ENCODE peak calls at places on chromosomes 1 and 21, in four cellular contexts. W is Panc1, J is astrocyte, Y is H9. P is an unnamed sample.

GRCh38 chr1:212221801-212222200 is 63.4 kb upstream of the PPP2R5A start:
- DNase-seq in W (no peak), Y (no peak), J (peak; percentile 20), P (no peak)

GRCh38 chr1:36523850-36524249 is 41.1 kb upstream of the CSF3R start:
- DNase-seq in Y (no peak), W (no peak), J (no peak), P (no peak)

GRCh38 chr1:156077430-156077760 is 4.9 kb downstream of the MEX3A start:
- DNase-seq in Y (peak; percentile 57), W (no peak), J (no peak), P (no peak)

GRCh38 chr1:90820727-90821126 is 103.6 kb upstream of the BARHL2 start:
- DNase-seq in J (no peak), W (no peak), Y (no peak), P (no peak)

GRCh38 chr1:18962121-18962721 is 5.7 kb upstream of the IFFO2 start:
- DNase-seq in Y (no peak), W (no peak), J (no peak), P (no peak)

GRCh38 chr1:185062710-185063370 is 17.5 kb downstream of the RNF2 start:
- DNase-seq in Y (no peak), J (peak; percentile 32), W (no peak), P (no peak)

GRCh38 chr21:45431781-45432572 is 27.0 kb downstream of the COL18A1 start:
- DNase-seq in Y (no peak), J (peak; percentile 64), W (no peak), P (no peak)

GRCh38 chr21:43760391-43760958 is 15.6 kb downstream of the CSTB start:
- DNase-seq in Y (no peak), W (no peak), J (no peak), P (no peak)

GRCh38 chr1:34771573-34771972 is 9.4 kb upstream of the GJB3 start:
- DNase-seq in W (no peak), Y (no peak), J (no peak), P (no peak)

GRCh38 chr1:204307334-204307883 is 52.3 kb downstream of the PLEKHA6 start:
- DNase-seq in J (no peak), Y (peak; percentile 77), W (no peak), P (no peak)

GRCh38 chr1:166796620-166797236 is 42.5 kb upstream of the POGK start:
- DNase-seq in W (no peak), Y (no peak), J (no peak), P (no peak)

GRCh38 chr1:67713071-67713806 is 28.2 kb downstream of the GADD45A start:
- DNase-seq in W (no peak), J (peak; percentile 84), Y (no peak), P (peak; percentile 81)

GRCh38 chr1:84390231-84390630 is 8.1 kb upstream of the DNASE2B start:
- DNase-seq in W (no peak), J (no peak), Y (no peak), P (no peak)

GRCh38 chr1:244056602-244057001 is 5.5 kb downstream of the ZBTB18 start:
- DNase-seq in Y (no peak), W (no peak), J (no peak), P (no peak)

GRCh38 chr1:57072775-57073174 is 107.0 kb upstream of the C8B start:
- DNase-seq in Y (peak; percentile 37), W (no peak), J (no peak), P (no peak)

GRCh38 chr1:3290915-3291314 is 163.6 kb upstream of the ARHGEF16 start:
- DNase-seq in J (no peak), W (no peak), Y (no peak), P (no peak)

GRCh38 chr21:45822002-45822397 is 159.6 kb upstream of the COL6A1 start:
- DNase-seq in W (no peak), J (no peak), Y (no peak), P (no peak)

GRCh38 chr1:15849775-15850449 is 2.4 kb downstream of the SPEN start:
- DNase-seq in J (peak; percentile 60), W (no peak), Y (peak; percentile 69), P (peak; percentile 53)

GRCh38 chr1:206572835-206573771 is 39.2 kb downstream of the EIF2D start:
- DNase-seq in Y (no peak), J (no peak), W (no peak), P (no peak)
- H3K27ac ChIP-seq in Y (no peak overlapping the region), J (no peak overlapping the region), W (no peak overlapping the region), P (no peak overlapping the region)

DNA sequence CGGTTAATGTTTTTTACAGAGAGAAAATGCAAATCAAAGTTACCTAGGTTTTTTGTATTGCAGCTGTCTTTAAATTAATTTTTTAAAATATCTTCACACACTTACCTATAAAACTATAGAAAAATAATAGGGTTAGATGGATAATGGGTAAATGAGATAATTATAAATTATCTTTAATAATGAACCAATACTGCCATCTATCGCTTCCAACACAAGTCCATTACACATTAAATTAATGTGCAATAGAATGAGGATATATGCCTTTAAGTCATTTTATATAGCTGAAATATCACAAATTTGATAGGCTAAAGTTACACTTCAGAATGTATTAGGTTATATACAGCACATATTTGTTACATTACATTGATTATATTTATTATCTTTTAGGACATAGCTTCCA is 2212.8 kb downstream of the MRPL39 start:
- DNase-seq in J (no peak), Y (no peak), W (no peak), P (no peak)
- TF ChIP-seq CTCF in J (no peak), Y (peak; percentile 38), W (no peak), P (no peak)

DNA sequence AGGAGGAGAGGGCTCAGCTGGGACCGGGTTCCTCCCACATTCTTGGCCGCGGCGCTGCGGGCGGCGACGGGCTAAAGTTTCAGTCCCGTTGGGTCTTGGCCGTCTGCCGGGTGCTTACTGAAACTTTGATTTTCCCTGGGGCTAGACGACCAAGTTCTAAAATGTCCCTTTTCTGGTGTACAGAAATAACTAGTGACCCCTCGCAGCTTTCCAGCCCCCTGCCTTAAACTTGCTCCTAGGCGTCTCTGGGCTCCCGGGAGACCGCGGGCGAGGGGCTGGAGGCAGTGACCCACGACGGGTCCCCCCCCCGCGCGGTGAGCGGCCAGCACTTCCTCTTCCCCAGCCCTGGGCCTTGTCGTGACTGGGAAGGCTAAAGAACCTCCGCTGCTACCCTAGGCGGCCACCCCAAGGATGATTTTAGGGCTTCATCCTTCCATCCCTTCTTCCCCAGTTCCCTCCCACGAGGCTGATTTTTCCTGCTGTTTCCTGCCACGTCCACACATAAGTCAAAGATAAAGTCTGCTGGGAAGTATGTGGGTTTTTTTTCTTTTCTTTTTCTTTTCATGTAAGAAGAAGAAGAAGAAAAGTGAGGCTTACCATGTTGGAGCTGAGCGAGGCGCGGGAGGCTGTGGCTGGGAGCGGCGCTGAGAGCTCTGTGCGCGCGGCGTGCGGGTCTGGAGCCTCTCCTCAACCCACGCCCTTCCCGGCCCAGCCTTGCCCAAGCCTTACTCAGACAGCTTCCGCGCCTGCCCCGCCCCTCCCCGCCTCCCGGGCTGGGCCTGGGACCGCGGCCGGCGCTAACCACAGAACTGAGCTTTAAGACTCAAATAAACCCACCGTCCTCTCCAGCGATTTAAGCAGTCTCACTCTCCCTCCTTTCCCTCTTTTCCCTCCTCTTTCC is at the start of gene S100A11:
- DNase-seq in J (peak; percentile 76), W (no peak), Y (peak; percentile 76), P (peak; percentile 84)
- H3K27ac ChIP-seq in J (peak within 1 kb of the TSS; percentile 94), W (peak within 1 kb of the TSS; percentile 99), Y (no peak within 1 kb of the TSS), P (peak within 1 kb of the TSS; percentile 91)

GRCh38 chr1:154935749-154936415 is 637 bp downstream of the PMVK start:
- DNase-seq in Y (no peak), J (no peak), W (no peak), P (no peak)

GRCh38 chr1:154937988-154938386 is 1.5 kb upstream of the PMVK start:
- DNase-seq in Y (no peak), J (no peak), W (no peak), P (no peak)

GRCh38 chr1:154934358-154934948 is 2.1 kb downstream of the PMVK start:
- DNase-seq in Y (no peak), J (no peak), W (no peak), P (no peak)

GRCh38 chr1:154937051-154937987 is 800 bp upstream of the PMVK start:
- DNase-seq in Y (peak; percentile 88), W (peak; percentile 84), J (peak; percentile 94), P (peak; percentile 88)

DNA sequence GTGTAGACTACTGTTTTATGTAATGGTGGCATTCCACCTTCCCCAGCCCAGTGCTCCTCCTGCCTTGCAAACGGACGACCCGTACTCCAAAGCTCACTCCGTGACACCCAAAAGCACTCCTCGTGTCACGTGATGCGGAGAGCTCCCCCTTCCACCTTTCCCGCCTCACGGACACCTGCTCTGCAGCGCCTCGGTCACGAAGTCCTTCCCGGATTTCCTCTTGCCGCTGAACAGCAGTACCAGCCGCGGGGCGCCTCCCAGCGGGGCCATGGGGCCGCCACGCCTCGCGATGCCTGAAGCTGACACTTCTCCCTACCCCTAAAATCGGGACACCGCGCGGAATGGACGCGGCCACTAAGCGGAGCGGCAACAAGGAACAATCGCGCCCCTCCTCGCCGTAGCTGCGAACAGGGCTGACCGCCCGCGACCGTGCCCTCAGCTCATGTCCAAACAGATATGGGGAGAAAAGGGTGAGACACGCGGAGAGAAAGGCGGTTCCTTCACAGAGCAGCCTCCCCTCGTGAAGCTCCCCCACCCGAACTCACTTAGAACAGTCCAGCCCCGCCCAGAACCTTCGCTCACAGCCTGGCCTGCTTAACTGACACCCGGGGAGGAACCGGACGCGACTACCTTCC is at the start of gene PMVK:
- DNase-seq in W (peak; percentile 85), Y (peak; percentile 96), J (peak; percentile 95), P (peak; percentile 93)
- TF ChIP-seq CTCF in W (no peak), Y (peak; percentile 28), J (no peak), P (no peak)

GRCh38 chr1:160031368-160032164 is at the start of gene PIGM:
- DNase-seq in Y (peak; percentile 99), J (peak; percentile 88), W (peak; percentile 33), P (peak; percentile 85)

GRCh38 chr1:160028426-160028825 is 3.4 kb downstream of the PIGM start:
- DNase-seq in J (no peak), Y (no peak), W (no peak), P (no peak)

GRCh38 chr1:160030657-160031367 is 978 bp downstream of the PIGM start:
- DNase-seq in W (no peak), Y (no peak), J (no peak), P (no peak)

DNA sequence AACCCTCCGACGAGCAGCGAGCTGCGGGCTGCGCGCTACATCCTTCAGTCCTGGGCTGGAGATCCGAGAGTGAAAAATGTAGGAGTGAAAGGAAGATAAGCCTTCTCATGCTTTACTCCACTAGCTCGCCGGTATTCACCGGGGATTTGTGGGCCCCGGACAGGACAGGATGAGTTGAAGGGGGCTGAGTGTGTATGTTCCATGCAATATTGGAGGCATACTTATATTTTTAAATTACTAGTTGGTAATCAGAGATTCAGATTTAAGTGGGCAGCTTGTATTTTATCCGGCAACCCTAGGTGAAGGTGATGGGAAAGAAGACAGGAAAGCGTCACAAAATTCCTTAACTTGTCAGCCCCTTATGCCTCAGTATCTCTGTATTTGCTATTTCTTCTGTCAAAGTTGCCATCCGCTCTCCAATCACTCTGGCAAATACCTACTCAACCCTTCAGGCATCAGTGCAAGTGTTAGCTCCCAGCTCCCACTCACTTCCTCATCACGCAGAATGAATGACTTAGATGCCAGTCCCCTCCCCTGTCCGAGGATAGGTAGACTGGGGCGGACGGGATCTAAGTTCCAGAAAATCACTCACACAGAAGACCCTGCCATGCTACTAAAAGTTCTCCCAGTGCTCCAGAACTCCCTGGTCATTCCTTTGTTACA is 506 bp upstream of the PIGM start:
- DNase-seq in Y (no peak), W (no peak), J (no peak), P (no peak)
- H3K27ac ChIP-seq in Y (no peak overlapping the region), W (peak overlapping the region; percentile 83), J (peak overlapping the region; percentile 46), P (no peak overlapping the region)